ENCODE peak calls at places on chromosomes 13 and 19, in six cellular contexts. O, J, K, I, M and U are unnamed samples.

GRCh38 chr19:16001481-16002312 is 52.9 kb downstream of the OR10H4 start:
- DNase-seq in M (no peak), O (peak), I (no peak), J (no peak), K (peak), U (no peak)

GRCh38 chr13:101523732-101524131 is 71.3 kb downstream of the ITGBL1 start:
- DNase-seq in M (no peak), O (peak), I (no peak), J (no peak), K (peak), U (no peak)

GRCh38 chr19:35048911-35049411 is 7.4 kb downstream of the HPN start:
- DNase-seq in J (no peak), I (peak), M (no peak), K (no peak), O (no peak), U (no peak)

GRCh38 chr19:888615-889385 is 4.2 kb downstream of the MED16 start:
- DNase-seq in I (no peak), K (no peak), O (no peak), J (no peak), M (no peak), U (no peak)

GRCh38 chr13:60229708-60230272 is 66.1 kb upstream of the DIAPH3 start:
- DNase-seq in I (no peak), J (no peak), O (no peak), M (no peak), K (peak), U (no peak)

GRCh38 chr13:25738797-25739196 is 313.0 kb downstream of the SHISA2 start:
- DNase-seq in I (no peak), O (no peak), M (no peak), J (no peak), K (no peak), U (no peak)

GRCh38 chr13:23449386-23450162 is 16.1 kb upstream of the SACS start:
- DNase-seq in M (no peak), I (no peak), J (no peak), O (no peak), K (no peak), U (no peak)

GRCh38 chr13:99985243-99985874 is 3.8 kb downstream of the ZIC2 start:
- DNase-seq in J (no peak), K (no peak), M (no peak), I (peak), O (no peak), U (peak)

GRCh38 chr13:89455741-89456140 is 1784.6 kb downstream of the SLITRK5 start:
- DNase-seq in I (no peak), J (no peak), K (no peak), M (no peak), O (no peak), U (no peak)

DNA sequence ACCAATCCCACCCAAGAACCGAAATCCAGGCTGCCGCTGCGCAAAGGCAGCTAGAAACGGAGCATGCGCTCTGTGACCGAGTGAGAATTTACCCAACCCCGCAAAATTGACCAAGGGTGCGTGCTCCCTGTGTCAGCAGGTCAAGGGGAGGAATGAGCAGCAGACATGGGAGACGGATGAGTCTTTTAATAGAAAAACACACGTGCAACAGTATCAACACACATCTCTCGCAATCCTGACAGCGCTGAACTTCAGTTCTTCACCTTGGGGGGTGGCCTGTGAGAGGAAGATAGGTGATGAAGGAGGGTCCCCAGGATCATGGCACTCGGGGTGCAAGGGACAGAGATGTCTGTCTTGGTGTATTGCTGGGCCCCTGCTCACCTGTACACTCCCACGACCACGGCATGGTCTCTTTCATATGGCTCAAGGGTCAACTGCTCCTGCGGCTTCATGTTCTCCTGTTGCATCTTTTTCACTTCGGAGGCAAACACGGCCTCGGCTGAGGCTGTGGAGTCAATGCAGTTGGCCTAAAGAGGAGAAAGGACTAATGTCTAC is 402 bp upstream of the DYRK1B start:
- DNase-seq in M (no peak), I (no peak), J (no peak), O (no peak), K (no peak), U (no peak)
- H2AK5ac ChIP-seq in M (no peak), I (no peak), J (no peak), O (peak), K (peak), U (no peak)

GRCh38 chr19:12790628-12791344 is 500 bp upstream of the JUNB start:
- DNase-seq in I (no peak), M (no peak), J (no peak), O (no peak), K (peak), U (no peak)
- H2AK5ac ChIP-seq in I (no peak), M (no peak), J (no peak), O (peak), K (peak), U (no peak)

DNA sequence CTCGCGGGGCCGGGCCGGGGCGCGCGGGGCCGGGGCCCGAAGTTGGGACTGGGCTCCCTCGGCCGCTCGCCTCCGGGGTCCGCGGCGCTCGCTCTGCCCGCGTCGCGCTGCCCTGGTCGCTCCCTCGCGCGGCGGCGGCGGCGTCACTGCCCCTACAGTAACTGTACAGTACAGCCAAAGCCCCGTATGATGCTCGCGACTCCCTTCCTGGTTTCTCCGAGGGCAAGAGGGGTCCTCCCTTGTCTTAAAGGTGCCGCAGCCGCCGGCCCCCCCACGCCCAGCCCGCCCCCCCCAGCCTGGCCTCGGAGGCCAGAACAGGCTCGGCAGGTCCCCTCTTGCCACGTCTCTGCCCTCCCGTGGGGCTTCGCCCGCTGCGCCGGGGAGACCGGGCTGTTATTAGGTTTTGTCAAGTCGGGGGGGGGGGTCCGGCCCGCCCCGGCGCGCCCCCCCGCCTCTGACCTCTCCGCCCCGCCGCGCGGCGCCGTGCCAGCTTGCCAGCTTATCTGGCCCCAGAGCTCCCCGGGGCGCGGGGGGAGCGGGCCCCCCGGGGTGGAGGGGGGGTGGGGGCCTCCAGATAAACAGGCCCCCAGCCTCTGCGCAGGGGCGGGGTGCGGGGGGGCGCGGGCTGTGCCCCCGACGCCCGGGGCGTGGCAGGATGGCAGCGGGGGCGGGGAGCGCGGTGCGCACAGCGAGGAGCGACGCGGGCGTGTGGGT is at the start of gene ZBTB7A:
- DNase-seq in M (no peak), I (peak), J (no peak), O (peak), K (peak), U (peak)
- H2AK5ac ChIP-seq in M (no peak), I (no peak), J (peak), O (peak), K (no peak), U (no peak)

DNA sequence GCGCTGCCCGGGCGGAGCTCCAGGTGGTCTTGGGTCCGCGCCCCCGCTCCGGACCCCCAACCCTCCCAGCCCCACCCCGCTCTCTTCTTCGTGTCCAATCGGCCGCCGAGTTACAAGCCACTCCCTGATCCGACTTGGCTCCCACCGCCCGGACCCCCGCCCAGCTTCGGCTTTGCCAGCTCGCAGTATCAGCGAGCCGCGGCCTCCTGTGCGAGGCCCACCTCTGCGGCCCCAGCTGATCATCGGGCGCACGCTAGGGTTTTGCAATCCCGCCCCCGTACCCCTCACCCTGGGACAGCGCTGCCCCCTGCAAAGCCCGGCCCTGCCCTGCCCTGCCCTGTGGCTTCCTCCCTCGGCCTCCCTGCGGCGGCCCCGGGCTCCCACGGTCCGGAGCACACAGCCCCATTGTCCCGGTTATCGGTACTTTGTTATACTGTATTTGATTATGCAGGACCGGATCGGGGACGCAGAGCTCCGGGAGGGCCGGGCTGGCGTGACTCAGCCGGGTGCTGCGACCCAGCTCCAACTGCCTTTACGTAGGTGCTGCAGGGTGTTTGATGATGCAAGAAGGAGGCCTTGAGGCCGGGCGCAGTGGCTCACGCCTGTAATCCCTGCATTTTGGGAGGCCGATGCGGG is 597 bp upstream of the LPAR2 start:
- DNase-seq in J (peak), I (peak), O (peak), M (peak), K (peak), U (peak)
- H2AK5ac ChIP-seq in J (peak), I (no peak), O (no peak), M (peak), K (no peak), U (no peak)

GRCh38 chr19:38304866-38305429 is 897 bp downstream of the C19orf33 start:
- DNase-seq in J (peak), M (peak), I (peak), K (no peak), O (no peak), U (peak)
- H2AK5ac ChIP-seq in J (peak), M (no peak), I (no peak), K (no peak), O (no peak), U (no peak)

GRCh38 chr13:52892925-52893324 is 44.5 kb upstream of the PCDH8 start:
- DNase-seq in J (no peak), I (no peak), M (no peak), K (no peak), O (no peak), U (no peak)

GRCh38 chr13:52891685-52892084 is 43.2 kb upstream of the PCDH8 start:
- DNase-seq in I (no peak), J (no peak), O (no peak), M (no peak), K (no peak), U (no peak)
- H2AK5ac ChIP-seq in I (no peak), J (no peak), O (no peak), M (no peak), K (no peak), U (no peak)

GRCh38 chr19:2578911-2579677 is 103.2 kb downstream of the GADD45B start:
- DNase-seq in K (peak), O (peak), J (peak), I (peak), M (peak), U (peak)
- H2AK5ac ChIP-seq in K (no peak), O (peak), J (peak), I (no peak), M (no peak), U (no peak)